ENCODE peak calls at places on chromosomes 13 and 19, in nine cellular contexts. One of them, this sample, is unnamed.

GRCh38 chr13:64684685-64685431 is 2545.3 kb downstream of the PCDH9 start:
- DNase-seq in Daoy: no peak
- DNase-seq in RWPE1: no peak
- DNase-seq in glomerular endothelial cell: no peak
- DNase-seq in activated naive CD8-positive, alpha-beta T cell treated with anti-CD3 and anti-CD28 coated beads, Interleukin-2, amount 50 U/mL, for 24 hours: no peak
- DNase-seq in trophoblast cell: no peak
- DNase-seq in EL: peak
- DNase-seq in omental fat pad: no peak
- DNase-seq in ACHN: no peak
- DNase-seq in this sample: no peak

GRCh38 chr13:33524086-33524485 is 238.5 kb upstream of the STARD13 start:
- DNase-seq in RWPE1: no peak
- DNase-seq in ACHN: no peak
- DNase-seq in omental fat pad: no peak
- DNase-seq in EL: peak
- DNase-seq in glomerular endothelial cell: no peak
- DNase-seq in Daoy: peak
- DNase-seq in activated naive CD8-positive, alpha-beta T cell treated with anti-CD3 and anti-CD28 coated beads, Interleukin-2, amount 50 U/mL, for 24 hours: no peak
- DNase-seq in trophoblast cell: no peak
- DNase-seq in this sample: no peak

GRCh38 chr19:3983936-3984583 is 1.2 kb downstream of the EEF2 start:
- DNase-seq in glomerular endothelial cell: no peak
- DNase-seq in EL: no peak
- DNase-seq in RWPE1: no peak
- DNase-seq in activated naive CD8-positive, alpha-beta T cell treated with anti-CD3 and anti-CD28 coated beads, Interleukin-2, amount 50 U/mL, for 24 hours: no peak
- DNase-seq in omental fat pad: no peak
- DNase-seq in ACHN: peak
- DNase-seq in Daoy: peak
- DNase-seq in trophoblast cell: peak
- DNase-seq in this sample: peak

GRCh38 chr19:38971672-38972071 is 3.9 kb downstream of the FBXO17 start:
- DNase-seq in activated naive CD8-positive, alpha-beta T cell treated with anti-CD3 and anti-CD28 coated beads, Interleukin-2, amount 50 U/mL, for 24 hours: no peak
- DNase-seq in ACHN: no peak
- DNase-seq in trophoblast cell: no peak
- DNase-seq in RWPE1: no peak
- DNase-seq in glomerular endothelial cell: no peak
- DNase-seq in Daoy: no peak
- DNase-seq in omental fat pad: no peak
- DNase-seq in EL: no peak
- DNase-seq in this sample: no peak

GRCh38 chr19:19110410-19111137 is 27.7 kb downstream of the TMEM161A start:
- DNase-seq in ACHN: peak
- DNase-seq in trophoblast cell: peak
- DNase-seq in Daoy: no peak
- DNase-seq in activated naive CD8-positive, alpha-beta T cell treated with anti-CD3 and anti-CD28 coated beads, Interleukin-2, amount 50 U/mL, for 24 hours: peak
- DNase-seq in RWPE1: no peak
- DNase-seq in glomerular endothelial cell: no peak
- DNase-seq in EL: no peak
- DNase-seq in omental fat pad: no peak
- DNase-seq in this sample: no peak

GRCh38 chr19:3178973-3179738 is 587 bp downstream of the S1PR4 start:
- DNase-seq in ACHN: no peak
- DNase-seq in RWPE1: no peak
- DNase-seq in EL: no peak
- DNase-seq in glomerular endothelial cell: no peak
- DNase-seq in Daoy: no peak
- DNase-seq in activated naive CD8-positive, alpha-beta T cell treated with anti-CD3 and anti-CD28 coated beads, Interleukin-2, amount 50 U/mL, for 24 hours: peak
- DNase-seq in omental fat pad: no peak
- DNase-seq in trophoblast cell: peak
- DNase-seq in this sample: no peak

GRCh38 chr13:42597505-42597904 is 23.6 kb downstream of the TNFSF11 start:
- DNase-seq in omental fat pad: no peak
- DNase-seq in RWPE1: no peak
- DNase-seq in trophoblast cell: no peak
- DNase-seq in Daoy: no peak
- DNase-seq in activated naive CD8-positive, alpha-beta T cell treated with anti-CD3 and anti-CD28 coated beads, Interleukin-2, amount 50 U/mL, for 24 hours: no peak
- DNase-seq in EL: no peak
- DNase-seq in ACHN: no peak
- DNase-seq in glomerular endothelial cell: no peak
- DNase-seq in this sample: no peak

GRCh38 chr19:10074153-10074552 is 12.0 kb upstream of the SHFL start:
- DNase-seq in omental fat pad: no peak
- DNase-seq in RWPE1: no peak
- DNase-seq in trophoblast cell: no peak
- DNase-seq in glomerular endothelial cell: peak
- DNase-seq in EL: peak
- DNase-seq in activated naive CD8-positive, alpha-beta T cell treated with anti-CD3 and anti-CD28 coated beads, Interleukin-2, amount 50 U/mL, for 24 hours: peak
- DNase-seq in Daoy: no peak
- DNase-seq in ACHN: peak
- DNase-seq in this sample: no peak

GRCh38 chr13:71067164-71067815 is 799.7 kb downstream of the DACH1 start:
- DNase-seq in trophoblast cell: no peak
- DNase-seq in RWPE1: no peak
- DNase-seq in glomerular endothelial cell: no peak
- DNase-seq in Daoy: no peak
- DNase-seq in omental fat pad: no peak
- DNase-seq in ACHN: no peak
- DNase-seq in EL: no peak
- DNase-seq in activated naive CD8-positive, alpha-beta T cell treated with anti-CD3 and anti-CD28 coated beads, Interleukin-2, amount 50 U/mL, for 24 hours: no peak
- DNase-seq in this sample: no peak

GRCh38 chr19:35048911-35049411 is 7.4 kb downstream of the HPN start:
- DNase-seq in ACHN: no peak
- DNase-seq in Daoy: no peak
- DNase-seq in trophoblast cell: no peak
- DNase-seq in EL: no peak
- DNase-seq in activated naive CD8-positive, alpha-beta T cell treated with anti-CD3 and anti-CD28 coated beads, Interleukin-2, amount 50 U/mL, for 24 hours: no peak
- DNase-seq in RWPE1: no peak
- DNase-seq in glomerular endothelial cell: no peak
- DNase-seq in omental fat pad: no peak
- DNase-seq in this sample: peak

GRCh38 chr19:57068921-57069697 is 50.7 kb upstream of the USP29 start:
- DNase-seq in glomerular endothelial cell: no peak
- DNase-seq in Daoy: peak
- DNase-seq in trophoblast cell: peak
- DNase-seq in ACHN: no peak
- DNase-seq in RWPE1: no peak
- DNase-seq in activated naive CD8-positive, alpha-beta T cell treated with anti-CD3 and anti-CD28 coated beads, Interleukin-2, amount 50 U/mL, for 24 hours: no peak
- DNase-seq in omental fat pad: peak
- DNase-seq in EL: no peak
- DNase-seq in this sample: peak

GRCh38 chr13:98216135-98216565 is 39.1 kb upstream of the RNF113B start:
- DNase-seq in glomerular endothelial cell: no peak
- DNase-seq in Daoy: peak
- DNase-seq in omental fat pad: no peak
- DNase-seq in trophoblast cell: no peak
- DNase-seq in ACHN: peak
- DNase-seq in activated naive CD8-positive, alpha-beta T cell treated with anti-CD3 and anti-CD28 coated beads, Interleukin-2, amount 50 U/mL, for 24 hours: no peak
- DNase-seq in EL: peak
- DNase-seq in RWPE1: no peak
- DNase-seq in this sample: peak

GRCh38 chr19:44818470-44818856 is 9.6 kb downstream of the BCAM start:
- DNase-seq in omental fat pad: no peak
- DNase-seq in glomerular endothelial cell: no peak
- DNase-seq in activated naive CD8-positive, alpha-beta T cell treated with anti-CD3 and anti-CD28 coated beads, Interleukin-2, amount 50 U/mL, for 24 hours: no peak
- DNase-seq in Daoy: no peak
- DNase-seq in trophoblast cell: no peak
- DNase-seq in ACHN: no peak
- DNase-seq in RWPE1: no peak
- DNase-seq in EL: no peak
- DNase-seq in this sample: no peak

GRCh38 chr13:51311271-51311670 is 28.2 kb upstream of the SERPINE3 start:
- DNase-seq in EL: no peak
- DNase-seq in Daoy: no peak
- DNase-seq in glomerular endothelial cell: no peak
- DNase-seq in omental fat pad: no peak
- DNase-seq in trophoblast cell: no peak
- DNase-seq in RWPE1: no peak
- DNase-seq in ACHN: no peak
- DNase-seq in activated naive CD8-positive, alpha-beta T cell treated with anti-CD3 and anti-CD28 coated beads, Interleukin-2, amount 50 U/mL, for 24 hours: no peak
- DNase-seq in this sample: no peak

GRCh38 chr13:64985075-64985474 is 2245.1 kb downstream of the PCDH9 start:
- DNase-seq in RWPE1: no peak
- DNase-seq in EL: no peak
- DNase-seq in Daoy: no peak
- DNase-seq in activated naive CD8-positive, alpha-beta T cell treated with anti-CD3 and anti-CD28 coated beads, Interleukin-2, amount 50 U/mL, for 24 hours: no peak
- DNase-seq in ACHN: no peak
- DNase-seq in glomerular endothelial cell: no peak
- DNase-seq in trophoblast cell: no peak
- DNase-seq in omental fat pad: no peak
- DNase-seq in this sample: no peak

GRCh38 chr13:20160346-20161274 is at the start of gene GJA3:
- DNase-seq in RWPE1: peak
- DNase-seq in activated naive CD8-positive, alpha-beta T cell treated with anti-CD3 and anti-CD28 coated beads, Interleukin-2, amount 50 U/mL, for 24 hours: peak
- DNase-seq in ACHN: peak
- DNase-seq in Daoy: peak
- DNase-seq in trophoblast cell: peak
- DNase-seq in omental fat pad: no peak
- DNase-seq in EL: peak
- DNase-seq in glomerular endothelial cell: no peak
- DNase-seq in this sample: no peak

GRCh38 chr13:99275093-99275469 is 16.9 kb upstream of the GPR18 start:
- DNase-seq in RWPE1: no peak
- DNase-seq in ACHN: peak
- DNase-seq in trophoblast cell: no peak
- DNase-seq in omental fat pad: no peak
- DNase-seq in glomerular endothelial cell: no peak
- DNase-seq in Daoy: peak
- DNase-seq in EL: peak
- DNase-seq in activated naive CD8-positive, alpha-beta T cell treated with anti-CD3 and anti-CD28 coated beads, Interleukin-2, amount 50 U/mL, for 24 hours: no peak
- DNase-seq in this sample: no peak

GRCh38 chr19:49338691-49339363 is 3.6 kb downstream of the CD37 start:
- DNase-seq in EL: peak
- DNase-seq in trophoblast cell: peak
- DNase-seq in glomerular endothelial cell: no peak
- DNase-seq in Daoy: peak
- DNase-seq in omental fat pad: peak
- DNase-seq in RWPE1: peak
- DNase-seq in activated naive CD8-positive, alpha-beta T cell treated with anti-CD3 and anti-CD28 coated beads, Interleukin-2, amount 50 U/mL, for 24 hours: peak
- DNase-seq in ACHN: no peak
- DNase-seq in this sample: peak

GRCh38 chr13:90261343-90261742 is 1086.1 kb upstream of the MIR17HG start:
- DNase-seq in EL: no peak
- DNase-seq in glomerular endothelial cell: no peak
- DNase-seq in RWPE1: no peak
- DNase-seq in omental fat pad: no peak
- DNase-seq in activated naive CD8-positive, alpha-beta T cell treated with anti-CD3 and anti-CD28 coated beads, Interleukin-2, amount 50 U/mL, for 24 hours: no peak
- DNase-seq in Daoy: no peak
- DNase-seq in trophoblast cell: no peak
- DNase-seq in ACHN: no peak
- DNase-seq in this sample: no peak

GRCh38 chr19:5005096-5005495 is 36.2 kb downstream of the KDM4B start:
- DNase-seq in trophoblast cell: no peak
- DNase-seq in Daoy: no peak
- DNase-seq in ACHN: no peak
- DNase-seq in activated naive CD8-positive, alpha-beta T cell treated with anti-CD3 and anti-CD28 coated beads, Interleukin-2, amount 50 U/mL, for 24 hours: no peak
- DNase-seq in RWPE1: no peak
- DNase-seq in glomerular endothelial cell: no peak
- DNase-seq in omental fat pad: no peak
- DNase-seq in EL: no peak
- DNase-seq in this sample: no peak

This sample was measured in PC-9.